ENCODE peak calls at places on chromosome 4, in ten cellular contexts. U, G, K, F, B, M, Q, T, P and A are unnamed samples. For H3K4me1, the result is how much of the 10 kb centered on the place peaks cover.

GRCh38 chr4:8917868-8918783 is 46.5 kb upstream of the HMX1 start:
- DNase-seq in U (peak), G (peak), K (peak), F (peak), B (peak), M (peak), Q (peak), T (peak), P (peak), A (peak)

GRCh38 chr4:166042510-166043055 is 169.5 kb downstream of the TLL1 start:
- DNase-seq in U (no peak), G (no peak), K (no peak), F (no peak), B (no peak), M (no peak), Q (no peak), T (no peak), P (no peak), A (peak)

GRCh38 chr4:146245246-146245645 is 30.9 kb downstream of the REELD1 start:
- DNase-seq in U (no peak), G (no peak), K (peak), F (peak), B (no peak), M (peak), Q (no peak), T (no peak), P (peak), A (no peak)

GRCh38 chr4:127249066-127249766 is 383.5 kb upstream of the INTU start:
- DNase-seq in U (no peak), G (no peak), K (peak), F (no peak), B (no peak), M (no peak), Q (no peak), T (no peak), P (no peak), A (no peak)

GRCh38 chr4:154616287-154616686 is 3.8 kb upstream of the FGG start:
- DNase-seq in U (no peak), G (no peak), K (no peak), F (no peak), B (no peak), M (peak), Q (no peak), T (no peak), P (no peak), A (no peak)

GRCh38 chr4:26330186-26330787 is 9.5 kb downstream of the RBPJ start:
- DNase-seq in U (no peak), G (no peak), K (peak), F (no peak), B (peak), M (peak), Q (no peak), T (no peak), P (no peak), A (no peak)

GRCh38 chr4:101835121-101835904 is 44.8 kb downstream of the BANK1 start:
- DNase-seq in U (peak), G (no peak), K (peak), F (no peak), B (peak), M (peak), Q (no peak), T (no peak), P (no peak), A (peak)

GRCh38 chr4:36280555-36280954 is 861 bp upstream of the DTHD1 start:
- DNase-seq in U (no peak), G (no peak), K (no peak), F (no peak), B (peak), M (no peak), Q (peak), T (no peak), P (no peak), A (no peak)

GRCh38 chr4:30720656-30721352 is 635 bp downstream of the PCDH7 start:
- DNase-seq in U (no peak), G (no peak), K (peak), F (peak), B (peak), M (peak), Q (peak), T (peak), P (peak), A (no peak)

GRCh38 chr4:178894126-178894525 is 1451.9 kb upstream of the AGA start:
- DNase-seq in U (no peak), G (no peak), K (no peak), F (no peak), B (no peak), M (no peak), Q (no peak), T (no peak), P (no peak), A (no peak)

GRCh38 chr4:1200425-1201035 is 28.1 kb upstream of the SPON2 start:
- DNase-seq in U (peak), G (peak), K (peak), F (peak), B (no peak), M (peak), Q (peak), T (peak), P (peak), A (peak)

GRCh38 chr4:99468891-99469290 is 33.7 kb upstream of the ADH7 start:
- DNase-seq in U (no peak), G (no peak), K (peak), F (no peak), B (no peak), M (no peak), Q (no peak), T (no peak), P (no peak), A (no peak)

GRCh38 chr4:66929748-66930147 is 615.6 kb downstream of the CENPC start:
- DNase-seq in U (no peak), G (no peak), K (no peak), F (no peak), B (no peak), M (no peak), Q (no peak), T (no peak), P (no peak), A (no peak)

GRCh38 chr4:117965608-117966007 is 68.7 kb upstream of the NDST3 start:
- DNase-seq in U (no peak), G (no peak), K (no peak), F (no peak), B (peak), M (no peak), Q (no peak), T (no peak), P (no peak), A (no peak)

GRCh38 chr4:143642611-143643010 is 57.9 kb downstream of the FREM3 start:
- DNase-seq in U (no peak), G (no peak), K (no peak), F (no peak), B (no peak), M (no peak), Q (no peak), T (no peak), P (no peak), A (no peak)

GRCh38 chr4:167233523-167234387 is 539 bp downstream of the SPOCK3 start:
- DNase-seq in U (no peak), G (no peak), K (peak), F (no peak), B (peak), M (no peak), Q (peak), T (no peak), P (peak), A (no peak)

GRCh38 chr4:26034849-26035248 is 120.8 kb downstream of the SMIM20 start:
- DNase-seq in U (no peak), G (no peak), K (no peak), F (no peak), B (no peak), M (no peak), Q (no peak), T (no peak), P (no peak), A (no peak)

GRCh38 chr4:37717575-37717974 is 31.4 kb upstream of the RELL1 start:
- DNase-seq in U (no peak), G (no peak), K (peak), F (no peak), B (no peak), M (no peak), Q (no peak), T (no peak), P (no peak), A (no peak)

GRCh38 chr4:8312069-8312445 is 42.5 kb downstream of the HTRA3 start:
- DNase-seq in U (no peak), G (no peak), K (no peak), F (no peak), B (no peak), M (no peak), Q (no peak), T (no peak), P (no peak), A (no peak)

GRCh38 chr4:38681283-38682066 is 17.5 kb downstream of the KLF3 start:
- DNase-seq in U (no peak), G (no peak), K (peak), F (no peak), B (no peak), M (no peak), Q (no peak), T (no peak), P (no peak), A (no peak)

GRCh38 chr4:21765810-21766407 is 182.7 kb downstream of the KCNIP4 start:
- DNase-seq in U (no peak), G (no peak), K (peak), F (peak), B (peak), M (peak), Q (peak), T (no peak), P (no peak), A (peak)

GRCh38 chr4:169152104-169152503 is 118.7 kb downstream of the SH3RF1 start:
- DNase-seq in U (no peak), G (no peak), K (no peak), F (no peak), B (peak), M (no peak), Q (no peak), T (no peak), P (no peak), A (no peak)
- H3K4me1 ChIP-seq in U (under half), G (under half), K (under half), F (under half), B (under half), M (under half), Q (under half), T (under half), P (under half), A (under half)

GRCh38 chr4:55939437-55939836 is 9.3 kb upstream of the CEP135 start:
- DNase-seq in U (no peak), G (no peak), K (no peak), F (no peak), B (no peak), M (peak), Q (no peak), T (no peak), P (no peak), A (no peak)
- H3K4me1 ChIP-seq in U (under half), G (under half), K (under half), F (under half), B (under half), M (under half), Q (under half), T (under half), P (under half), A (under half)

GRCh38 chr4:76690906-76691275 is 207.1 kb downstream of the SOWAHB start:
- DNase-seq in U (no peak), G (no peak), K (peak), F (no peak), B (no peak), M (peak), Q (no peak), T (no peak), P (no peak), A (no peak)

GRCh38 chr4:76692761-76693160 is 205.2 kb downstream of the SOWAHB start:
- DNase-seq in U (no peak), G (no peak), K (no peak), F (no peak), B (no peak), M (no peak), Q (no peak), T (no peak), P (no peak), A (no peak)

GRCh38 chr4:76690091-76690905 is 207.6 kb downstream of the SOWAHB start:
- DNase-seq in U (no peak), G (no peak), K (peak), F (peak), B (no peak), M (peak), Q (no peak), T (no peak), P (no peak), A (no peak)

GRCh38 chr4:76694056-76694455 is 203.9 kb downstream of the SOWAHB start:
- DNase-seq in U (no peak), G (no peak), K (no peak), F (no peak), B (no peak), M (no peak), Q (no peak), T (no peak), P (no peak), A (no peak)

GRCh38 chr4:76691767-76692689 is 205.9 kb downstream of the SOWAHB start:
- DNase-seq in U (no peak), G (no peak), K (no peak), F (peak), B (no peak), M (no peak), Q (no peak), T (no peak), P (no peak), A (no peak)
- H3K4me1 ChIP-seq in U (under half), G (under half), K (under half), F (under half), B (under half), M (under half), Q (under half), T (under half), P (under half), A (under half)

GRCh38 chr4:2819244-2820215 is 24.1 kb upstream of the ADD1 start:
- DNase-seq in U (no peak), G (no peak), K (no peak), F (no peak), B (no peak), M (no peak), Q (no peak), T (no peak), P (peak), A (no peak)

GRCh38 chr4:2818351-2818939 is 25.2 kb upstream of the ADD1 start:
- DNase-seq in U (no peak), G (no peak), K (peak), F (no peak), B (peak), M (no peak), Q (peak), T (no peak), P (no peak), A (no peak)

GRCh38 chr4:2817136-2817535 is 24.3 kb downstream of the SH3BP2 start:
- DNase-seq in U (no peak), G (no peak), K (no peak), F (no peak), B (no peak), M (no peak), Q (no peak), T (no peak), P (no peak), A (no peak)

GRCh38 chr4:2816401-2816954 is 23.6 kb downstream of the SH3BP2 start:
- DNase-seq in U (no peak), G (no peak), K (no peak), F (no peak), B (no peak), M (no peak), Q (no peak), T (no peak), P (no peak), A (no peak)

GRCh38 chr4:2817701-2818350 is 24.9 kb downstream of the SH3BP2 start:
- DNase-seq in U (no peak), G (no peak), K (peak), F (peak), B (peak), M (peak), Q (peak), T (no peak), P (no peak), A (no peak)
- H3K4me1 ChIP-seq in U (under half), G (under half), K (under half), F (under half), B (under half), M (under half), Q (under half), T (under half), P (under half), A (under half)

DNA sequence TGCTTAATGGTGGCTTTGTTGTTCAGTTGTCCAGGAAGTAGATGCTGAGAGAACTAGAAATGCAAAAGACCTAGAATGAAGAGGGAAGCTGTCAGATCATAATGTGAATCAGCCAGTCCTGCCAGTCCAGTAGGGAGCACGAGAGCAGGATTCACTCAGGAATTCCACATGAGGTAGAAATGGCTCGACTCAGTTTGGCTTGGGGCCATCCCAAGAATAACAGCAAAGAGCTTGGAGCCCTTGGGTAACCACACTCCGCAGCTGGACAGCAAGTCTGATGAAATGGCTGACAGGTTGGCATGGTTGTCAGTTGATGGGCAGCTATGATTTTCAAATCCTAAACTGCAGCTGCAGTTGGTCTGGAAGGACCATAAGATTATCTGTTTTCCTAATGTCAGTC is 44.5 kb upstream of the WDR1 start:
- DNase-seq in U (no peak), G (no peak), K (no peak), F (no peak), B (no peak), M (no peak), Q (no peak), T (no peak), P (no peak), A (no peak)
- H3K4me1 ChIP-seq in U (under half), G (under half), K (under half), F (under half), B (under half), M (under half), Q (under half), T (under half), P (under half), A (under half)

GRCh38 chr4:80004319-80004718 is 68.7 kb downstream of the ANTXR2 start:
- DNase-seq in U (no peak), G (no peak), K (no peak), F (no peak), B (no peak), M (no peak), Q (no peak), T (no peak), P (no peak), A (no peak)
- H3K4me1 ChIP-seq in U (under half), G (under half), K (under half), F (under half), B (under half), M (under half), Q (under half), T (under half), P (under half), A (under half)

GRCh38 chr4:87032884-87033533 is 98.2 kb downstream of the AFF1 start:
- DNase-seq in U (no peak), G (no peak), K (peak), F (no peak), B (no peak), M (no peak), Q (no peak), T (no peak), P (no peak), A (no peak)
- H3K4me1 ChIP-seq in U (half or more), G (half or more), K (half or more), F (half or more), B (half or more), M (under half), Q (under half), T (half or more), P (under half), A (half or more)

GRCh38 chr4:2812600-2812932 is 19.7 kb downstream of the SH3BP2 start:
- DNase-seq in U (no peak), G (no peak), K (peak), F (no peak), B (no peak), M (no peak), Q (no peak), T (no peak), P (no peak), A (no peak)

GRCh38 chr4:2813446-2814405 is 20.8 kb downstream of the SH3BP2 start:
- DNase-seq in U (no peak), G (no peak), K (no peak), F (no peak), B (no peak), M (no peak), Q (no peak), T (no peak), P (no peak), A (no peak)

GRCh38 chr4:2811830-2812599 is 19.1 kb downstream of the SH3BP2 start:
- DNase-seq in U (peak), G (peak), K (peak), F (peak), B (peak), M (peak), Q (peak), T (peak), P (peak), A (peak)

GRCh38 chr4:2814627-2815026 is 21.7 kb downstream of the SH3BP2 start:
- DNase-seq in U (no peak), G (no peak), K (no peak), F (no peak), B (no peak), M (no peak), Q (no peak), T (no peak), P (no peak), A (no peak)

GRCh38 chr4:2812985-2813384 is 20.1 kb downstream of the SH3BP2 start:
- DNase-seq in U (no peak), G (no peak), K (peak), F (no peak), B (no peak), M (no peak), Q (no peak), T (no peak), P (no peak), A (no peak)
- H3K4me1 ChIP-seq in U (half or more), G (half or more), K (under half), F (under half), B (under half), M (under half), Q (under half), T (half or more), P (under half), A (under half)

GRCh38 chr4:40194602-40195161 is 2.1 kb upstream of the RHOH start:
- DNase-seq in U (no peak), G (peak), K (no peak), F (peak), B (no peak), M (peak), Q (no peak), T (no peak), P (no peak), A (no peak)
- H3K4me1 ChIP-seq in U (under half), G (under half), K (under half), F (under half), B (under half), M (under half), Q (under half), T (under half), P (under half), A (under half)